ENCODE peak calls at places on chromosomes 2 and 18, in seven cellular contexts. H, O, U, E, V, L and J are unnamed samples.
A peak's percentile ranks its signal among the peaks of the same experiment; 100 is the strongest.

GRCh38 chr2:232886632-232887031 is 16.6 kb downstream of the SNORC start:
- DNase-seq in U (no peak), E (no peak), O (no peak), V (no peak), L (no peak), H (no peak), J (no peak)

GRCh38 chr18:26863921-26864497 is 1.5 kb downstream of the AQP4 start:
- DNase-seq in E (no peak), H (no peak), U (no peak), L (no peak), V (no peak), O (no peak), J (no peak)

GRCh38 chr2:134335601-134336000 is 81.7 kb downstream of the MGAT5 start:
- DNase-seq in E (no peak), H (no peak), O (no peak), L (no peak), U (no peak), V (no peak), J (no peak)

GRCh38 chr2:10265328-10266132 is 37.2 kb upstream of the HPCAL1 start:
- DNase-seq in L (peak; percentile 66), H (no peak), O (no peak), V (no peak), U (peak; percentile 29), E (peak; percentile 7), J (no peak)

GRCh38 chr2:20672191-20672951 is 5.4 kb downstream of the GDF7 start:
- DNase-seq in L (no peak), E (no peak), H (no peak), U (no peak), O (no peak), V (no peak), J (no peak)

GRCh38 chr2:1685957-1686783 is 58.1 kb downstream of the PXDN start:
- DNase-seq in V (no peak), U (peak; percentile 49), E (no peak), O (no peak), L (no peak), H (no peak), J (no peak)

GRCh38 chr2:25700221-25700660 is 26.9 kb upstream of the DTNB start:
- DNase-seq in E (no peak), O (peak; percentile 47), V (peak; percentile 56), H (peak; percentile 17), U (peak; percentile 32), L (no peak), J (peak; percentile 25)

GRCh38 chr2:174951746-174952145 is 53.4 kb downstream of the CHN1 start:
- DNase-seq in L (no peak), O (no peak), V (no peak), E (no peak), U (peak; percentile 49), H (no peak), J (no peak)

GRCh38 chr2:217790681-217791392 is 212.0 kb downstream of the TNS1 start:
- DNase-seq in O (no peak), H (peak; percentile 5), V (no peak), L (no peak), U (peak; percentile 76), E (no peak), J (no peak)

GRCh38 chr2:174312581-174313234 is 22.0 kb upstream of the SP9 start:
- DNase-seq in E (no peak), H (no peak), V (peak; percentile 36), O (no peak), U (no peak), L (no peak), J (no peak)

GRCh38 chr2:45938649-45939511 is 287.4 kb downstream of the PRKCE start:
- DNase-seq in H (peak; percentile 52), E (peak; percentile 55), L (no peak), O (peak; percentile 90), V (peak; percentile 24), U (peak; percentile 93), J (peak; percentile 96)

GRCh38 chr2:135150711-135151110 is 98.6 kb downstream of the RAB3GAP1 start:
- DNase-seq in U (no peak), O (no peak), H (no peak), L (no peak), V (no peak), E (no peak), J (no peak)

GRCh38 chr2:174681099-174681982 is 82.9 kb downstream of the CHRNA1 start:
- DNase-seq in H (peak; percentile 35), O (peak; percentile 13), U (no peak), E (no peak), L (no peak), V (peak; percentile 48), J (no peak)

GRCh38 chr2:217468042-217468441 is 534.8 kb downstream of the TNS1 start:
- DNase-seq in E (no peak), O (no peak), U (no peak), V (no peak), L (no peak), H (no peak), J (no peak)

GRCh38 chr2:135657806-135658582 is 83.7 kb upstream of the UBXN4 start:
- DNase-seq in O (no peak), L (no peak), H (no peak), U (no peak), V (no peak), E (no peak), J (no peak)

GRCh38 chr2:12270876-12271588 is 445.7 kb upstream of the TRIB2 start:
- DNase-seq in H (no peak), V (no peak), O (no peak), U (no peak), L (no peak), E (no peak), J (no peak)

GRCh38 chr2:4507706-4508105 is 804.3 kb downstream of the DCDC2C start:
- DNase-seq in L (no peak), H (no peak), E (no peak), V (no peak), O (no peak), U (no peak), J (no peak)

GRCh38 chr2:196274387-196274809 is 103.0 kb upstream of the STK17B start:
- DNase-seq in E (no peak), U (peak; percentile 63), V (no peak), L (no peak), O (no peak), H (peak; percentile 50), J (no peak)

GRCh38 chr2:26757873-26758789 is 6.0 kb upstream of the SLC35F6 start:
- DNase-seq in O (peak; percentile 22), E (no peak), U (peak; percentile 99), V (peak; percentile 57), L (no peak), H (peak; percentile 38), J (peak; percentile 98)

GRCh38 chr2:151947524-151948165 is 119.4 kb upstream of the ARL5A start:
- DNase-seq in V (peak; percentile 12), L (no peak), O (peak; percentile 28), E (no peak), H (no peak), U (peak; percentile 11), J (no peak)

GRCh38 chr18:457120-457519 is 43.4 kb downstream of the COLEC12 start:
- DNase-seq in E (peak; percentile 58), U (peak; percentile 66), L (no peak), H (peak; percentile 64), V (no peak), O (no peak), J (no peak)

GRCh38 chr2:111708478-111708877 is 175.5 kb downstream of the ANAPC1 start:
- DNase-seq in L (no peak), O (no peak), U (no peak), H (no peak), E (no peak), V (no peak), J (no peak)

GRCh38 chr2:241007111-241007510 is 8.7 kb downstream of the SNED1 start:
- DNase-seq in O (no peak), H (no peak), U (no peak), V (no peak), E (no peak), L (no peak), J (no peak)

GRCh38 chr2:102839668-102840388 is 78.0 kb downstream of the TMEM182 start:
- DNase-seq in L (no peak), E (no peak), U (peak; percentile 28), V (peak; percentile 69), O (peak; percentile 38), H (peak; percentile 70), J (no peak)

GRCh38 chr2:1590611-1591460 is 153.5 kb downstream of the PXDN start:
- DNase-seq in V (no peak), E (no peak), H (no peak), O (no peak), L (no peak), U (no peak), J (no peak)

GRCh38 chr2:201130524-201131186 is 14.7 kb downstream of the CFLAR start:
- DNase-seq in V (no peak), U (peak; percentile 83), L (no peak), H (no peak), E (no peak), O (no peak), J (peak; percentile 91)

GRCh38 chr18:13161276-13161899 is 57.2 kb upstream of the LDLRAD4 start:
- DNase-seq in H (no peak), O (no peak), U (no peak), E (no peak), L (no peak), V (no peak), J (no peak)

GRCh38 chr2:6880200-6880733 is 2.7 kb downstream of the RSAD2 start:
- DNase-seq in V (no peak), E (no peak), U (no peak), L (no peak), H (no peak), O (no peak), J (no peak)

GRCh38 chr18:61006687-61007224 is 326.5 kb upstream of the CDH20 start:
- DNase-seq in V (no peak), U (no peak), L (no peak), O (no peak), H (no peak), E (no peak), J (no peak)

GRCh38 chr18:34848156-34848555 is 138.1 kb downstream of the DTNA start:
- DNase-seq in E (no peak), H (no peak), U (no peak), V (no peak), L (no peak), O (no peak), J (no peak)
- H3K36me3 ChIP-seq in E (peaks cover 37% of the 10 kb centered on the region), H (no peaks in the 10 kb centered on the region), U (no peaks in the 10 kb centered on the region), V (no peaks in the 10 kb centered on the region), L (peaks cover 4% of the 10 kb centered on the region), O (peaks cover 9% of the 10 kb centered on the region), J (no peaks in the 10 kb centered on the region)

GRCh38 chr2:71544919-71545571 is 91.7 kb downstream of the DYSF start:
- DNase-seq in H (peak; percentile 14), L (no peak), V (no peak), O (peak; percentile 16), U (no peak), E (peak; percentile 31), J (no peak)
- H3K36me3 ChIP-seq in H (no peaks in the 10 kb centered on the region), L (no peaks in the 10 kb centered on the region), V (no peaks in the 10 kb centered on the region), O (no peaks in the 10 kb centered on the region), U (no peaks in the 10 kb centered on the region), E (no peaks in the 10 kb centered on the region), J (no peaks in the 10 kb centered on the region)

GRCh38 chr2:171460537-171460936 is 26.5 kb downstream of the DCAF17 start:
- DNase-seq in E (no peak), O (no peak), L (no peak), U (no peak), H (no peak), V (no peak), J (no peak)

GRCh38 chr2:171459498-171459897 is 25.5 kb downstream of the DCAF17 start:
- DNase-seq in U (no peak), E (no peak), V (no peak), O (no peak), H (no peak), L (no peak), J (no peak)
- H3K36me3 ChIP-seq in U (peaks cover 4% of the 10 kb centered on the region), E (peaks cover 63% of the 10 kb centered on the region), V (peaks cover 14% of the 10 kb centered on the region), O (peaks cover 4% of the 10 kb centered on the region), H (peaks cover 5% of the 10 kb centered on the region), L (peaks cover 4% of the 10 kb centered on the region), J (peaks cover 3% of the 10 kb centered on the region)

GRCh38 chr2:221337957-221338685 is 234.0 kb downstream of the EPHA4 start:
- DNase-seq in L (no peak), U (no peak), E (no peak), V (no peak), O (no peak), H (no peak), J (no peak)
- H3K36me3 ChIP-seq in L (no peaks in the 10 kb centered on the region), U (no peaks in the 10 kb centered on the region), E (no peaks in the 10 kb centered on the region), V (no peaks in the 10 kb centered on the region), O (no peaks in the 10 kb centered on the region), H (no peaks in the 10 kb centered on the region), J (no peaks in the 10 kb centered on the region)